ENCODE peak calls at places on chromosomes 16 and 17, in six cellular contexts. O, M, V, S, P and T are unnamed samples.

GRCh38 chr17:288802-289356 is 63.7 kb downstream of the RPH3AL start:
- DNase-seq in M (no peak), S (no peak), P (no peak), O (no peak), V (no peak), T (no peak)

GRCh38 chr17:37392024-37392590 is 14.5 kb downstream of the ACACA start:
- DNase-seq in V (peak), P (peak), M (no peak), O (peak), S (no peak), T (no peak)

GRCh38 chr17:38606646-38607611 is 1.2 kb upstream of the SRCIN1 start:
- DNase-seq in P (no peak), O (no peak), M (no peak), V (no peak), S (no peak), T (no peak)

GRCh38 chr17:65662166-65662565 is 100.7 kb upstream of the AXIN2 start:
- DNase-seq in M (no peak), P (no peak), S (no peak), O (no peak), V (no peak), T (no peak)

GRCh38 chr17:79160980-79161621 is 86.5 kb downstream of the ENGASE start:
- DNase-seq in P (no peak), S (no peak), M (no peak), O (peak), V (peak), T (no peak)

GRCh38 chr16:2856061-2856670 is 1.8 kb downstream of the PRSS22 start:
- DNase-seq in S (no peak), P (peak), M (no peak), O (no peak), V (no peak), T (no peak)

GRCh38 chr17:49746791-49747490 is 17.0 kb downstream of the FAM117A start:
- DNase-seq in P (no peak), M (no peak), S (peak), O (peak), V (no peak), T (no peak)

GRCh38 chr17:17269926-17270773 is 10.9 kb downstream of the COPS3 start:
- DNase-seq in S (no peak), O (peak), P (no peak), M (no peak), V (no peak), T (no peak)

GRCh38 chr17:28552201-28552999 is at the start of gene UNC119:
- DNase-seq in M (peak), V (peak), P (peak), O (peak), S (peak), T (peak)

GRCh38 chr17:79083191-79083971 is 8.8 kb downstream of the ENGASE start:
- DNase-seq in M (no peak), P (no peak), V (no peak), O (no peak), S (no peak), T (no peak)

GRCh38 chr16:85173981-85174751 is 61.9 kb upstream of the CIBAR2 start:
- DNase-seq in M (no peak), S (no peak), P (peak), O (no peak), V (no peak), T (no peak)

GRCh38 chr17:46193626-46194392 is 580 bp upstream of the KANSL1 start:
- DNase-seq in M (peak), O (peak), V (peak), S (peak), P (peak), T (peak)

GRCh38 chr16:9821331-9821730 is 360.9 kb downstream of the GRIN2A start:
- DNase-seq in S (no peak), P (no peak), M (no peak), O (no peak), V (no peak), T (no peak)

GRCh38 chr16:50692999-50693781 is at the start of gene NOD2:
- DNase-seq in S (peak), V (no peak), M (no peak), P (no peak), O (peak), T (peak)

GRCh38 chr16:73157861-73158260 is 109.9 kb upstream of the ZFHX3 start:
- DNase-seq in M (no peak), V (no peak), O (no peak), P (no peak), S (no peak), T (no peak)

GRCh38 chr17:44203731-44204452 is 4.2 kb upstream of the ATXN7L3 start:
- DNase-seq in P (no peak), S (peak), O (peak), M (no peak), V (peak), T (no peak)

GRCh38 chr16:89098767-89099430 is 5.2 kb downstream of the ACSF3 start:
- DNase-seq in V (no peak), P (no peak), M (no peak), S (no peak), O (no peak), T (no peak)

GRCh38 chr17:71071837-71072236 is 902.5 kb downstream of the KCNJ2 start:
- DNase-seq in S (no peak), O (no peak), V (peak), P (peak), M (no peak), T (no peak)

GRCh38 chr17:57132663-57133062 is 47.6 kb downstream of the AKAP1 start:
- DNase-seq in V (no peak), O (no peak), S (peak), M (no peak), P (no peak), T (no peak)

GRCh38 chr17:75064867-75065561 is 18.0 kb downstream of the KCTD2 start:
- DNase-seq in P (no peak), S (no peak), V (no peak), M (no peak), O (no peak), T (no peak)

GRCh38 chr16:1505073-1505844 is 12.1 kb downstream of the TELO2 start:
- DNase-seq in M (no peak), S (no peak), O (no peak), V (no peak), P (no peak), T (no peak)

GRCh38 chr17:5444209-5444608 is 5.3 kb upstream of the C1QBP start:
- DNase-seq in S (no peak), V (no peak), M (no peak), O (no peak), P (no peak), T (no peak)

GRCh38 chr16:58842156-58842555 is 108.0 kb upstream of the GOT2 start:
- DNase-seq in S (no peak), M (no peak), V (no peak), O (no peak), P (no peak), T (no peak)

GRCh38 chr17:44952946-44953475 is 5.4 kb upstream of the KIF18B start:
- DNase-seq in S (no peak), O (no peak), M (no peak), P (no peak), V (no peak), T (no peak)

GRCh38 chr16:31243734-31244670 is 15.8 kb upstream of the ITGAM start:
- DNase-seq in V (no peak), O (peak), P (no peak), M (no peak), S (peak), T (no peak)

GRCh38 chr16:84739349-84740124 is 39.7 kb downstream of the USP10 start:
- DNase-seq in M (no peak), O (no peak), S (no peak), V (no peak), P (peak), T (no peak)